ENCODE peak calls at places on chromosome 17, in six cellular contexts. F, G, P, Y, O and K are unnamed samples.

GRCh38 chr17:56173026-56173425 is 19.8 kb downstream of the ANKFN1 start:
- DNase-seq in F (no peak), G (no peak), P (no peak), Y (no peak), O (no peak), K (no peak)

GRCh38 chr17:76404976-76405563 is 20.7 kb downstream of the SPHK1 start:
- DNase-seq in F (no peak), G (no peak), P (no peak), Y (no peak), O (no peak), K (no peak)

GRCh38 chr17:32583053-32583452 is 96.3 kb downstream of the CDK5R1 start:
- DNase-seq in F (no peak), G (no peak), P (no peak), Y (no peak), O (no peak), K (no peak)

GRCh38 chr17:79984045-79984840 is 51.4 kb downstream of the TBC1D16 start:
- DNase-seq in F (no peak), G (no peak), P (no peak), Y (no peak), O (no peak), K (no peak)

GRCh38 chr17:45371414-45372324 is 54.8 kb upstream of the MAP3K14 start:
- DNase-seq in F (peak), G (peak), P (peak), Y (no peak), O (peak), K (no peak)

GRCh38 chr17:72837335-72837734 is 255.2 kb downstream of the SLC39A11 start:
- DNase-seq in F (no peak), G (no peak), P (no peak), Y (no peak), O (no peak), K (no peak)

GRCh38 chr17:21358682-21359482 is 17.3 kb upstream of the KCNJ12 start:
- DNase-seq in F (no peak), G (peak), P (no peak), Y (no peak), O (peak), K (no peak)

GRCh38 chr17:58364270-58364942 is 12.4 kb upstream of the SUPT4H1 start:
- DNase-seq in F (no peak), G (no peak), P (no peak), Y (no peak), O (no peak), K (no peak)

GRCh38 chr17:18186271-18186982 is 2.8 kb downstream of the ALKBH5 start:
- DNase-seq in F (no peak), G (peak), P (no peak), Y (no peak), O (peak), K (no peak)

GRCh38 chr17:78605886-78606285 is 28.7 kb upstream of the DNAH17 start:
- DNase-seq in F (no peak), G (no peak), P (no peak), Y (no peak), O (no peak), K (no peak)

GRCh38 chr17:46772879-46773620 is 45.4 kb downstream of the WNT3 start:
- DNase-seq in F (no peak), G (no peak), P (peak), Y (peak), O (no peak), K (no peak)

GRCh38 chr17:47305302-47305923 is 18.3 kb upstream of the EFCAB13 start:
- DNase-seq in F (no peak), G (peak), P (no peak), Y (no peak), O (peak), K (no peak)

GRCh38 chr17:34725740-34726139 is 146.4 kb downstream of the TMEM132E start:
- DNase-seq in F (no peak), G (no peak), P (no peak), Y (no peak), O (no peak), K (no peak)

GRCh38 chr17:28871056-28871579 is 16.3 kb downstream of the ERAL1 start:
- DNase-seq in F (no peak), G (no peak), P (no peak), Y (peak), O (no peak), K (peak)

GRCh38 chr17:49501496-49501895 is 6.4 kb downstream of the NGFR start:
- DNase-seq in F (no peak), G (no peak), P (no peak), Y (no peak), O (no peak), K (no peak)

GRCh38 chr17:27551701-27552466 is 79.1 kb upstream of the LGALS9 start:
- DNase-seq in F (no peak), G (no peak), P (no peak), Y (no peak), O (no peak), K (no peak)

GRCh38 chr17:79838541-79839274 is 532 bp downstream of the CBX4 start:
- DNase-seq in F (peak), G (peak), P (peak), Y (peak), O (peak), K (peak)

GRCh38 chr17:54899721-54900456 is 763 bp upstream of the TOM1L1 start:
- DNase-seq in F (no peak), G (no peak), P (peak), Y (no peak), O (no peak), K (no peak)

GRCh38 chr17:36507266-36507665 is 20.8 kb downstream of the ZNHIT3 start:
- DNase-seq in F (no peak), G (no peak), P (no peak), Y (no peak), O (no peak), K (no peak)

GRCh38 chr17:53527473-53527872 is 295.3 kb upstream of the KIF2B start:
- DNase-seq in F (no peak), G (no peak), P (no peak), Y (no peak), O (no peak), K (no peak)

GRCh38 chr17:38322156-38322779 is 21.5 kb downstream of the GPR179 start:
- DNase-seq in F (peak), G (peak), P (peak), Y (peak), O (no peak), K (peak)

GRCh38 chr17:1188812-1189211 is 9.0 kb upstream of the ABR start:
- DNase-seq in F (no peak), G (peak), P (no peak), Y (no peak), O (peak), K (peak)

GRCh38 chr17:67245073-67245693 is at the start of gene HELZ:
- DNase-seq in F (peak), G (peak), P (peak), Y (peak), O (peak), K (peak)

GRCh38 chr17:81667754-81668153 is 1.2 kb downstream of the CCDC137 start:
- DNase-seq in F (no peak), G (no peak), P (peak), Y (no peak), O (no peak), K (no peak)

GRCh38 chr17:76641501-76641900 is 2.1 kb downstream of the ST6GALNAC1 start:
- DNase-seq in F (no peak), G (no peak), P (no peak), Y (no peak), O (no peak), K (no peak)

GRCh38 chr17:52158450-52159042 is at the start of gene CA10:
- DNase-seq in F (no peak), G (no peak), P (peak), Y (no peak), O (no peak), K (no peak)

GRCh38 chr17:78138204-78139060 is 7.8 kb upstream of the C17orf99 start:
- DNase-seq in F (no peak), G (no peak), P (no peak), Y (no peak), O (no peak), K (no peak)

GRCh38 chr17:67200727-67201301 is 44.2 kb downstream of the HELZ start:
- DNase-seq in F (no peak), G (no peak), P (no peak), Y (no peak), O (no peak), K (peak)